ENCODE peak calls at places on chromosomes 6 and 20, in four cellular contexts. G, J, H and A are unnamed samples.

GRCh38 chr6:73797861-73798260 is 101.9 kb downstream of the CD109 start:
- DNase-seq in G (no peak), J (no peak), H (no peak), A (no peak)

GRCh38 chr6:170028629-170029345 is 262.1 kb downstream of the DLL1 start:
- DNase-seq in G (no peak), J (no peak), H (no peak), A (no peak)

GRCh38 chr6:44036699-44037101 is 90.6 kb downstream of the MRPL14 start:
- DNase-seq in G (no peak), J (no peak), H (no peak), A (no peak)

GRCh38 chr6:151765444-151765886 is 42.0 kb upstream of the ESR1 start:
- DNase-seq in G (no peak), J (peak), H (peak), A (peak)

GRCh38 chr20:1946762-1947534 is 46.9 kb downstream of the PDYN start:
- DNase-seq in G (no peak), J (no peak), H (peak), A (peak)

GRCh38 chr20:57383447-57384347 is 7.5 kb upstream of the RBM38 start:
- DNase-seq in G (no peak), J (no peak), H (no peak), A (peak)

GRCh38 chr20:2387180-2387577 is 6.5 kb downstream of the TGM6 start:
- DNase-seq in G (no peak), J (no peak), H (peak), A (peak)

GRCh38 chr6:21665436-21666199 is 72.1 kb downstream of the SOX4 start:
- DNase-seq in G (no peak), J (no peak), H (peak), A (peak)

GRCh38 chr6:47358440-47359225 is 48.9 kb upstream of the TNFRSF21 start:
- DNase-seq in G (no peak), J (no peak), H (no peak), A (no peak)

GRCh38 chr6:44925100-44925739 is 402.9 kb upstream of the RUNX2 start:
- DNase-seq in G (no peak), J (no peak), H (no peak), A (peak)

GRCh38 chr6:16450285-16450684 is 211.9 kb downstream of the GMPR start:
- DNase-seq in G (no peak), J (no peak), H (no peak), A (no peak)

GRCh38 chr20:44295995-44296394 is 15.0 kb downstream of the FITM2 start:
- DNase-seq in G (no peak), J (no peak), H (no peak), A (no peak)